ENCODE peak calls at places on chromosomes 13 and 19, in four cellular contexts. H is stomach, D is H1, I is GM12878. Y is an unnamed sample.

GRCh38 chr19:5452594-5453565 is 2.3 kb upstream of the ZNRF4 start:
- DNase-seq in H (no peak), D (no peak), I (no peak), Y (no peak)

GRCh38 chr19:18319591-18320135 is 3.2 kb downstream of the LSM4 start:
- DNase-seq in H (peak), D (no peak), I (no peak), Y (no peak)

GRCh38 chr13:84959818-84960217 is 839.4 kb downstream of the SLITRK6 start:
- DNase-seq in H (no peak), D (no peak), I (no peak), Y (no peak)

GRCh38 chr19:48069435-48069834 is 25.6 kb upstream of the CABP5 start:
- DNase-seq in H (no peak), D (no peak), I (no peak), Y (no peak)

GRCh38 chr19:49407482-49408015 is 15.7 kb downstream of the PTH2 start:
- DNase-seq in H (no peak), D (no peak), I (no peak), Y (no peak)

GRCh38 chr13:29740961-29741360 is 109.5 kb downstream of the UBL3 start:
- DNase-seq in H (no peak), D (no peak), I (no peak), Y (no peak)

GRCh38 chr13:74040200-74040599 is 94.0 kb downstream of the KLF12 start:
- DNase-seq in H (peak), D (peak), I (no peak), Y (no peak)

GRCh38 chr19:1401138-1401888 is at the start of gene GAMT:
- DNase-seq in H (no peak), D (no peak), I (no peak), Y (no peak)

GRCh38 chr19:13761423-13761822 is 2.9 kb upstream of the MRI1 start:
- DNase-seq in H (no peak), D (no peak), I (no peak), Y (no peak)

GRCh38 chr13:85864963-85865530 is 65.8 kb upstream of the SLITRK6 start:
- DNase-seq in H (no peak), D (no peak), I (no peak), Y (no peak)

DNA sequence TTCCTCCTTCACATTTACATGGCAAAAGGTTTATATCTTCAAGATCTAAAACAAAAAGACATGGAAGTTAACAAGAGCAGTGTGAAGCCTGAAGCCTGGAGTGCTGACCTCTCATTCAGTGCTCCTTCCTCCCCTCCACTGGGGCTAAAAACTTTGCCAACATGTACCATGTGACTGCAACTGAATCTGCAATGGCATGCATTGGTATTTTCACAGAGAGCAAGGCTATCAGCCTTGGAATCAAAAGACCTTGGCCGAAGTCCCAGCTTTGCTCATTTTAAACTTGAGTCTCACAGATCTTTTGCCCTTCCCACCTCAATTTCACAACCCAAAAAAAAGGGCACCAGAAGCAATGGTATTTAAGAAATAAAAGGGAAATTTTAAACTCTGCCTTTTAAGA is 325.1 kb downstream of the DCT start:
- DNase-seq in H (peak), D (no peak), I (no peak), Y (no peak)
- TF ChIP-seq POLR2AphosphoS5 in H (no peak), D (no peak), I (no peak), Y (no peak)

GRCh38 chr19:54444737-54445136 is 4.3 kb upstream of the LENG8 start:
- DNase-seq in H (no peak), D (no peak), I (no peak), Y (no peak)

GRCh38 chr19:54449701-54450069 is 686 bp downstream of the LENG8 start:
- DNase-seq in H (no peak), D (no peak), I (no peak), Y (no peak)

GRCh38 chr19:54451331-54451871 is 2.4 kb downstream of the LENG8 start:
- DNase-seq in H (no peak), D (no peak), I (no peak), Y (no peak)

GRCh38 chr19:54448774-54449700 is at the start of gene LENG8:
- DNase-seq in H (peak), D (peak), I (peak), Y (peak)

DNA sequence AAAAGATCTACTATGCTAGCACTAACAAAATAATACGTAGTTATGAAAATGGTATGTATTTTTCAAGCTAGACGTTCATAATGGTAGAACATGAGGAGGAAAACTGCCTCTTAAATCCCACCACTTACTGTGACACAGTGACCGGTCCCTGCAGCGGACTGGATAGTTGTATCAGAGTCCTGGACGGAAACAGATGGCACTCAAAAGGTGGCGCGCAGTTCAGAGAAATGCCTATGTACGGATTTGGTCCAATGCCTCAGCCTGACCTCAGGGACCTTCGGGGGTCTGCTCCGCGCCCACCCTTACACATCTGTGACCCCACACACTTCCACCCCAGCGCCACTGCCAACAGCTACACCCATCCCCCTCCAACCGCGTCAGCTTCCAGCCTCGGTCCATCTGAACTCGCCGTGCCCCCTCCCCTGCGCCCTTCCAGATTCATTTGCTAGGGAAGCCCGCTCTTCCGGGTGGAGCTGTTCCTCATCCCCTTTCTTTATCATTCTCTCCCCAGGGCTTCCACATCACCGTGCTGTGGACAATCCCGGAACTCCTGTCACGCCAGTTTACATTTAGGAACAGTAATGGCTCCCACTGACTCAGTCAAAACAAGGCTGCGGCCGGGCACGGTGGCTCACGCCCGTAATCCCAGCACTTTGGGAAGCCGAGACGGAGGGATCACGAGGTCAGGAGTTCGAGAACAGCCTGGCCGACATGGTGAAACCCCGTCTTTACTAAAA is 794 bp upstream of the LENG8 start:
- DNase-seq in H (no peak), D (peak), I (no peak), Y (no peak)
- TF ChIP-seq POLR2A in H (no peak), D (no peak), I (peak), Y (no peak)

DNA sequence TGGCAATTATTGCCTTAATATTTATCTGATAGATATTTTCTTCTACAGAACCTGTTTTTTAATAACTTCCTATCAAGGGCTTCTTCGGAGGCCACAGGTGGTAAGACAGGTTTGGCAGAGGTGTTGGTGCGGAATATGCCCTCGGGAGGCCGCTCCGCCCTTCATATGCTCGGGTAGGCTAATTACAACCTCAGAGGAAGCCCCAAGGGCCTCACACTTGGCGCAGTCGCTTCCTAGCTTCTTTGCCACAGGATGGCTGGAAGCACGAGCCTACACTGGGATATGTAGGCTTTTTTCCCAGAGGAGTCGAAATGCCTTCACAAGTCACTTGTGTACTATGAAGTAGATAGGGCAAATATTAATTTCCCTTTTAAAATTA is 68.8 kb downstream of the LMO7 start:
- DNase-seq in H (peak), D (no peak), I (no peak), Y (no peak)
- TF ChIP-seq EP300 in H (no peak), D (no peak), I (no peak), Y (no peak)

GRCh38 chr13:97502192-97502591 is 68.2 kb downstream of the RAP2A start:
- DNase-seq in H (no peak), D (no peak), I (no peak), Y (no peak)
- TF ChIP-seq POLR2AphosphoS5 in H (no peak), D (no peak), I (no peak), Y (no peak)

Y was measured in esophagus muscularis mucosa.